ENCODE peak calls at places on chromosomes 2 and 18, in six cellular contexts. P, C, X, Z, F and T are unnamed samples.

GRCh38 chr2:70104231-70105111 is 17.2 kb downstream of the PCBP1 start:
- DNase-seq in P (no peak), C (peak), X (peak), Z (no peak), F (peak), T (no peak)

GRCh38 chr2:71609958-71610357 is 156.6 kb downstream of the DYSF start:
- DNase-seq in P (peak), C (peak), X (peak), Z (no peak), F (no peak), T (peak)

GRCh38 chr2:46460991-46461715 is 18.2 kb upstream of the TMEM247 start:
- DNase-seq in P (peak), C (peak), X (peak), Z (peak), F (peak), T (peak)

GRCh38 chr2:24919100-24919976 is 699 bp downstream of the ADCY3 start:
- DNase-seq in P (no peak), C (peak), X (peak), Z (no peak), F (no peak), T (peak)

GRCh38 chr2:222942556-222942955 is 81.7 kb downstream of the ACSL3 start:
- DNase-seq in P (no peak), C (no peak), X (no peak), Z (no peak), F (no peak), T (no peak)

GRCh38 chr2:120847700-120848321 is 112.1 kb downstream of the GLI2 start:
- DNase-seq in P (no peak), C (peak), X (no peak), Z (no peak), F (no peak), T (no peak)

GRCh38 chr2:174664084-174664759 is 66.6 kb upstream of the WIPF1 start:
- DNase-seq in P (no peak), C (no peak), X (no peak), Z (no peak), F (no peak), T (no peak)

GRCh38 chr18:6949800-6950586 is 167.6 kb downstream of the LAMA1 start:
- DNase-seq in P (no peak), C (no peak), X (no peak), Z (no peak), F (no peak), T (no peak)

GRCh38 chr2:134142903-134143302 is 111.0 kb upstream of the MGAT5 start:
- DNase-seq in P (no peak), C (no peak), X (no peak), Z (no peak), F (no peak), T (no peak)

DNA sequence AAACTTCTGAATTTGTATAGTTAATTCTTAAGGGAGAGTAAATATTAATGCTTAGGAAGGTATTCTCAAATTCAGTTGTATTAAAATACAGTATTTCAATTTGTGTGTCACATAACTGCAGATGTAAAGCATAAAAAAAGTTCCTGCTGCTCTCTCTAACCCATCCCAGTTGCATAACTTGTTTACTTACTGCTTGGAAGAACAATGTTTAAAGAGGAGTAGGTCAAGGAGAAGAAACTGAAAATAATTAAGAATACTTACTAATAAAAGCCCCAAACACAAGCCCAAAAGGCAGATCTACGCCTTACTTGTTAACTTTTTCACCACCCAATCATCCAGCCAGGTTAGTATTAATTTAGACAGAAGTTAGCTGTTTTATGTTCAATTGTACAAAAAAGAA is 81.2 kb downstream of the ORC4 start:
- DNase-seq in P (no peak), C (no peak), X (no peak), Z (no peak), F (no peak), T (no peak)
- TF ChIP-seq JUND in P (no peak), C (no peak), X (no peak), Z (no peak), F (no peak), T (no peak)

GRCh38 chr18:12278765-12279682 is 24.9 kb downstream of the CIDEA start:
- DNase-seq in P (no peak), C (no peak), X (no peak), Z (no peak), F (peak), T (no peak)
- TF ChIP-seq JUND in P (no peak), C (no peak), X (no peak), Z (no peak), F (peak), T (no peak)

GRCh38 chr2:151197184-151198070 is 64.2 kb downstream of the RBM43 start:
- DNase-seq in P (no peak), C (no peak), X (peak), Z (no peak), F (no peak), T (no peak)

GRCh38 chr2:151204720-151205119 is 56.9 kb downstream of the RBM43 start:
- DNase-seq in P (no peak), C (no peak), X (no peak), Z (no peak), F (no peak), T (no peak)

GRCh38 chr2:151198646-151199045 is 63.0 kb downstream of the RBM43 start:
- DNase-seq in P (no peak), C (no peak), X (peak), Z (no peak), F (no peak), T (no peak)

GRCh38 chr2:151200844-151201243 is 60.8 kb downstream of the RBM43 start:
- DNase-seq in P (no peak), C (no peak), X (no peak), Z (no peak), F (no peak), T (no peak)

DNA sequence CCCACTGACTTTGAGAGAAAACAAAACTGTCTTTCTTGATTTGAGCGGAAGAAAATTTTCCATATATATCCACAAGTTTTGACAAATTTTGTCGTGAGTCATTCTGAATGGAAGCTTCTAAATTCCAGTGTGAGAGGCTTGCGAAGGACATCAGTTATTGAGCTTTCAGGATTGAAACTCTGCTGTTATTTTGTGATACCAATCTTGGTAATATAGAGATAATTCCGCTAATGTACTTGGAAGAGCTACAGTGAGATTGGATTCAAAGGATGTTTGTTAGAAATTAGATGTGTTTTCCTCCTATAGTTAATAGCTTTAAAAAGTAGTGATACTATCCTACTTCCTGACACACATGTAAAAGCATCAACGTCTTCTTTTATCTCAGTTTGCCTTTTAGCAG is 61.4 kb downstream of the RBM43 start:
- DNase-seq in P (no peak), C (peak), X (no peak), Z (no peak), F (no peak), T (no peak)
- TF ChIP-seq JUND in P (no peak), C (no peak), X (no peak), Z (no peak), F (no peak), T (no peak)

GRCh38 chr18:51229328-51229727 is 31.8 kb upstream of the MEX3C start:
- DNase-seq in P (no peak), C (no peak), X (peak), Z (no peak), F (no peak), T (no peak)

GRCh38 chr18:51234117-51235010 is 36.9 kb upstream of the MEX3C start:
- DNase-seq in P (no peak), C (no peak), X (peak), Z (no peak), F (no peak), T (no peak)

GRCh38 chr18:51236225-51236624 is 38.7 kb upstream of the MEX3C start:
- DNase-seq in P (peak), C (no peak), X (peak), Z (no peak), F (peak), T (no peak)

GRCh38 chr18:51235011-51235789 is 37.7 kb upstream of the MEX3C start:
- DNase-seq in P (no peak), C (no peak), X (no peak), Z (no peak), F (no peak), T (no peak)
- TF ChIP-seq JUND in P (no peak), C (no peak), X (no peak), Z (no peak), F (no peak), T (no peak)

GRCh38 chr2:196591621-196592022 is 47.9 kb upstream of the CCDC150 start:
- DNase-seq in P (no peak), C (peak), X (no peak), Z (no peak), F (no peak), T (no peak)
- TF ChIP-seq JUND in P (no peak), C (no peak), X (no peak), Z (no peak), F (no peak), T (no peak)

GRCh38 chr2:85307527-85307897 is 20.3 kb downstream of the TGOLN2 start:
- DNase-seq in P (no peak), C (no peak), X (no peak), Z (no peak), F (no peak), T (no peak)

GRCh38 chr2:85310330-85310729 is 17.5 kb downstream of the TGOLN2 start:
- DNase-seq in P (no peak), C (no peak), X (no peak), Z (no peak), F (no peak), T (no peak)

GRCh38 chr2:85308201-85308600 is 19.6 kb downstream of the TGOLN2 start:
- DNase-seq in P (no peak), C (no peak), X (no peak), Z (no peak), F (no peak), T (no peak)

GRCh38 chr2:85309699-85310321 is 18.0 kb downstream of the TGOLN2 start:
- DNase-seq in P (no peak), C (no peak), X (no peak), Z (no peak), F (no peak), T (no peak)

GRCh38 chr2:85308951-85309555 is 18.7 kb downstream of the TGOLN2 start:
- DNase-seq in P (no peak), C (peak), X (no peak), Z (no peak), F (peak), T (no peak)
- TF ChIP-seq JUND in P (no peak), C (no peak), X (no peak), Z (no peak), F (no peak), T (no peak)

GRCh38 chr2:85578243-85579180 is 1.1 kb downstream of the VAMP8 start:
- DNase-seq in P (no peak), C (no peak), X (peak), Z (no peak), F (no peak), T (no peak)
- TF ChIP-seq JUND in P (no peak), C (no peak), X (no peak), Z (no peak), F (no peak), T (no peak)

GRCh38 chr2:80303006-80303741 is 1.4 kb downstream of the LRRTM1 start:
- DNase-seq in P (no peak), C (peak), X (peak), Z (no peak), F (no peak), T (peak)
- TF ChIP-seq JUND in P (no peak), C (no peak), X (no peak), Z (no peak), F (no peak), T (no peak)

GRCh38 chr2:149799296-149799695 is 211.7 kb upstream of the MMADHC start:
- DNase-seq in P (peak), C (peak), X (no peak), Z (no peak), F (no peak), T (peak)
- TF ChIP-seq JUND in P (no peak), C (no peak), X (no peak), Z (no peak), F (no peak), T (no peak)

DNA sequence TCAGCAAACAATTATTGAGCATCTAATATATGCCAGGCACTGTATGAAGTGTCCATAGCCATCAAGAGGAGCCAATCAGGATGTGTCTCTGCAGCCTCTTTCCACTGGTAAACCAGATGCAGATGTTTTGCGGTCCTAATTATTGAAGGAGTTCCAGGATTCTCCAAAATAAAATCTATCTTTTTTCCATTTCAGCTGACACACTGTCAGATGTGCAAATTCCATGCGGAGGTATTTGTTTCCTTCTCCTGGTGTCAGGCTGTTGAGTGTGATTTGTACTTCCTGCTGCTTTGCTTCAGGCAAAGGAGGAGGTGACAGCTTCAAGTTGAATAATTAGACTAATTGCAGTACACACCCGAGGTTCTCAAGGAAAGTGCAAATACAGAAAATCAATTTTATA is 1353.0 kb upstream of the CHAC2 start:
- DNase-seq in P (no peak), C (no peak), X (no peak), Z (no peak), F (no peak), T (no peak)
- TF ChIP-seq JUND in P (no peak), C (no peak), X (no peak), Z (no peak), F (no peak), T (no peak)